ENCODE peak calls at places on chromosomes 12 and 14, in nine cellular contexts. S, T, R, O, D, X, L, P and V are unnamed samples.

GRCh38 chr14:101843665-101844064 is 82.2 kb downstream of the PPP2R5C start:
- DNase-seq in X (no peak), O (peak), R (no peak), L (no peak), P (no peak), T (no peak), S (no peak), D (no peak), V (peak)

GRCh38 chr12:50933459-50934124 is 18.8 kb upstream of the HIGD1C start:
- DNase-seq in T (no peak), R (no peak), S (no peak), P (no peak), X (no peak), O (no peak), L (no peak), D (no peak), V (no peak)

GRCh38 chr12:91877022-91877421 is 268.6 kb downstream of the BTG1 start:
- DNase-seq in L (peak), O (peak), D (no peak), T (no peak), P (peak), R (no peak), X (peak), S (peak), V (peak)

GRCh38 chr12:80937391-80938238 is at the start of gene LIN7A:
- DNase-seq in T (peak), O (no peak), S (peak), R (no peak), X (peak), D (no peak), P (no peak), L (peak), V (no peak)

GRCh38 chr12:29066061-29066588 is 83.0 kb upstream of the FAR2 start:
- DNase-seq in L (peak), P (no peak), S (peak), R (no peak), O (no peak), X (no peak), D (no peak), T (no peak), V (no peak)

GRCh38 chr14:92387610-92388009 is 64.6 kb downstream of the SLC24A4 start:
- DNase-seq in S (no peak), O (no peak), D (no peak), T (no peak), L (no peak), R (no peak), X (no peak), P (no peak), V (no peak)

GRCh38 chr14:95157987-95158712 is 821 bp upstream of the DICER1 start:
- DNase-seq in L (no peak), X (no peak), O (peak), D (peak), S (no peak), T (no peak), R (no peak), P (no peak), V (peak)

GRCh38 chr12:3607821-3608220 is 116.8 kb downstream of the PRMT8 start:
- DNase-seq in T (no peak), S (no peak), L (no peak), X (no peak), D (no peak), O (no peak), R (no peak), P (no peak), V (no peak)

GRCh38 chr14:96574633-96575191 is 72.5 kb downstream of the PAPOLA start:
- DNase-seq in L (no peak), T (peak), O (no peak), S (no peak), R (peak), D (no peak), P (no peak), X (no peak), V (no peak)

GRCh38 chr12:47903927-47904646 is 707 bp downstream of the VDR start:
- DNase-seq in L (peak), P (peak), T (peak), O (peak), X (peak), D (no peak), S (peak), R (peak), V (peak)
- H3K4me3 ChIP-seq in L (peak), P (peak), T (peak), O (peak), X (peak), D (peak), S (peak), R (peak), V (peak)

GRCh38 chr12:77060883-77061240 is 4.5 kb downstream of the E2F7 start:
- DNase-seq in X (no peak), S (no peak), O (no peak), R (no peak), D (no peak), T (no peak), P (no peak), L (no peak), V (no peak)
- H3K27ac ChIP-seq in X (no peak), S (no peak), O (no peak), R (no peak), D (no peak), T (no peak), P (no peak), L (no peak), V (no peak)

GRCh38 chr12:64584173-64584555 is 26.1 kb upstream of the RASSF3 start:
- DNase-seq in P (no peak), R (no peak), L (no peak), D (no peak), X (no peak), S (no peak), O (no peak), T (no peak), V (no peak)
- H3K4me3 ChIP-seq in P (peak), R (no peak), L (no peak), D (no peak), X (no peak), S (no peak), O (peak), T (peak), V (peak)

GRCh38 chr12:989051-989450 is 2.0 kb upstream of the ERC1 start:
- DNase-seq in L (no peak), R (no peak), O (no peak), T (no peak), P (no peak), D (no peak), S (no peak), X (no peak), V (no peak)
- H3K27ac ChIP-seq in L (peak), R (no peak), O (no peak), T (no peak), P (peak), D (peak), S (peak), X (no peak), V (no peak)

DNA sequence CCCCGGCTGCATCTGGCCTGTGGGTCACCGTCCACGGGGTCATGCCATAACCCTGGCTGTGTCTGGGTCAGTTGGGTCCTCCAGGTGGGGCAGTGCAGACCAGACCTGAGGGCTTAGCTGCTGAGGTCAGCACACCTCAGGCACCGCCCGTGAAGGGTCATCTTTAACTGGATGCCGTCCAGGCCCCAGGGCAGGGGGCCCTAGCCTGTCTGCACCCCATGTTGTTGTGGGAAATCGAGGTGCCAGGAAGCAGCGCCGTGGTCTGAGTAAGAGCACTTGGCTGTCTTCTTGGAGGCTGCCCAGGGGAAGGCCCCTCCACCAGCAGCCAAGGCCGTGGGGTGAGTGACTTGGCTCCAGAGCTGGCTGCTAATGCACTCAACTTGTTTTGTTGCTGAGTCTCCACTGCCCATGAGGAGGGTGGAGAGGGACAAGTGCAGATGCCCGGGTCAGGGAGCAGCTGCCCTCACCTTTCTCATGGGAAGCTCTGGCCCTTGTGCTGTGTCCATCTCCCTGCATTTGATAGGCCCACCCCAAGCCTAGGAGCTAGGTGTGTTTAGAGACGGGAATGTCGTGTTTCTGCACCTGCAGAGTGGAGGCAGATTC is 317.2 kb downstream of the TMEM121 start:
- DNase-seq in T (no peak), O (no peak), P (no peak), X (no peak), R (no peak), D (no peak), L (no peak), S (peak), V (no peak)
- H3K4me3 ChIP-seq in T (no peak), O (no peak), P (no peak), X (no peak), R (no peak), D (no peak), L (no peak), S (no peak), V (no peak)

GRCh38 chr14:59377485-59377884 is 87.7 kb downstream of the GPR135 start:
- DNase-seq in R (no peak), X (no peak), O (no peak), T (no peak), D (no peak), L (no peak), P (no peak), S (no peak), V (no peak)
- H3K27ac ChIP-seq in R (no peak), X (no peak), O (no peak), T (no peak), D (peak), L (peak), P (peak), S (no peak), V (no peak)

GRCh38 chr12:93719710-93720109 is 42.5 kb downstream of the CRADD start:
- DNase-seq in P (no peak), R (no peak), X (no peak), S (no peak), L (no peak), D (no peak), O (no peak), T (no peak), V (no peak)
- H3K4me3 ChIP-seq in P (no peak), R (no peak), X (no peak), S (no peak), L (no peak), D (no peak), O (no peak), T (no peak), V (no peak)

GRCh38 chr12:122757568-122757967 is 4.9 kb downstream of the DENR start:
- DNase-seq in P (no peak), T (no peak), D (no peak), O (no peak), L (no peak), R (no peak), X (no peak), S (no peak), V (no peak)

GRCh38 chr12:122749569-122750332 is 2.9 kb upstream of the DENR start:
- DNase-seq in T (no peak), P (no peak), L (no peak), X (no peak), O (no peak), D (no peak), R (no peak), S (no peak), V (no peak)

GRCh38 chr12:122754790-122755189 is 2.2 kb downstream of the DENR start:
- DNase-seq in O (no peak), T (no peak), P (no peak), D (no peak), R (no peak), L (no peak), X (no peak), S (no peak), V (no peak)

GRCh38 chr12:122753213-122753571 is 568 bp downstream of the DENR start:
- DNase-seq in T (no peak), D (no peak), S (no peak), O (peak), R (no peak), X (no peak), L (no peak), P (no peak), V (no peak)

GRCh38 chr12:122752464-122753212 is at the start of gene DENR:
- DNase-seq in L (peak), P (peak), S (peak), X (peak), T (peak), R (peak), O (peak), D (peak), V (peak)
- H3K27ac ChIP-seq in L (peak), P (peak), S (peak), X (peak), T (peak), R (peak), O (peak), D (peak), V (peak)